ENCODE peak calls at places on chromosome 2, in ten cellular contexts. One of them, this sample, is unnamed.

GRCh38 chr2:221589696-221590095 is 17.6 kb upstream of the EPHA4 start:
- DNase-seq in cardiac muscle cell: no peak
- DNase-seq in fibroblast of the aortic adventitia: no peak
- DNase-seq in HCT116: no peak
- DNase-seq in foreskin fibroblast: no peak
- DNase-seq in AG10803: no peak
- DNase-seq in sigmoid colon: no peak
- DNase-seq in fibroblast of mammary gland: no peak
- DNase-seq in keratinocyte: no peak
- DNase-seq in mucosa of descending colon: no peak
- DNase-seq in this sample: no peak

GRCh38 chr2:239626971-239627598 is 226.3 kb upstream of the HDAC4 start:
- DNase-seq in cardiac muscle cell: no peak
- DNase-seq in fibroblast of the aortic adventitia: no peak
- DNase-seq in HCT116: no peak
- DNase-seq in foreskin fibroblast: no peak
- DNase-seq in AG10803: peak
- DNase-seq in sigmoid colon: no peak
- DNase-seq in fibroblast of mammary gland: no peak
- DNase-seq in keratinocyte: no peak
- DNase-seq in mucosa of descending colon: no peak
- DNase-seq in this sample: no peak

GRCh38 chr2:143125647-143126046 is 3.6 kb upstream of the ARHGAP15 start:
- DNase-seq in cardiac muscle cell: no peak
- DNase-seq in fibroblast of the aortic adventitia: no peak
- DNase-seq in HCT116: no peak
- DNase-seq in foreskin fibroblast: no peak
- DNase-seq in AG10803: no peak
- DNase-seq in sigmoid colon: no peak
- DNase-seq in fibroblast of mammary gland: peak
- DNase-seq in keratinocyte: no peak
- DNase-seq in mucosa of descending colon: no peak
- DNase-seq in this sample: no peak

GRCh38 chr2:216519154-216519762 is 20.6 kb downstream of the RPL37A start:
- DNase-seq in cardiac muscle cell: peak
- DNase-seq in fibroblast of the aortic adventitia: peak
- DNase-seq in HCT116: peak
- DNase-seq in foreskin fibroblast: peak
- DNase-seq in AG10803: peak
- DNase-seq in sigmoid colon: peak
- DNase-seq in fibroblast of mammary gland: peak
- DNase-seq in keratinocyte: no peak
- DNase-seq in mucosa of descending colon: no peak
- DNase-seq in this sample: peak

GRCh38 chr2:2846379-2847130 is 515.5 kb upstream of the MYT1L start:
- DNase-seq in cardiac muscle cell: no peak
- DNase-seq in fibroblast of the aortic adventitia: no peak
- DNase-seq in HCT116: peak
- DNase-seq in foreskin fibroblast: no peak
- DNase-seq in AG10803: no peak
- DNase-seq in sigmoid colon: peak
- DNase-seq in fibroblast of mammary gland: no peak
- DNase-seq in keratinocyte: no peak
- DNase-seq in mucosa of descending colon: no peak
- DNase-seq in this sample: no peak

GRCh38 chr2:180077295-180077906 is 70.3 kb upstream of the CWC22 start:
- DNase-seq in cardiac muscle cell: peak
- DNase-seq in fibroblast of the aortic adventitia: peak
- DNase-seq in HCT116: peak
- DNase-seq in foreskin fibroblast: peak
- DNase-seq in AG10803: peak
- DNase-seq in sigmoid colon: no peak
- DNase-seq in fibroblast of mammary gland: peak
- DNase-seq in keratinocyte: no peak
- DNase-seq in mucosa of descending colon: no peak
- DNase-seq in this sample: peak

GRCh38 chr2:130156624-130157004 is 11.7 kb upstream of the CCDC74B start:
- DNase-seq in cardiac muscle cell: no peak
- DNase-seq in fibroblast of the aortic adventitia: no peak
- DNase-seq in HCT116: no peak
- DNase-seq in foreskin fibroblast: no peak
- DNase-seq in AG10803: no peak
- DNase-seq in sigmoid colon: no peak
- DNase-seq in fibroblast of mammary gland: no peak
- DNase-seq in keratinocyte: no peak
- DNase-seq in mucosa of descending colon: no peak
- DNase-seq in this sample: no peak

GRCh38 chr2:159110784-159111183 is 142.3 kb downstream of the TANC1 start:
- DNase-seq in cardiac muscle cell: no peak
- DNase-seq in fibroblast of the aortic adventitia: no peak
- DNase-seq in HCT116: no peak
- DNase-seq in foreskin fibroblast: no peak
- DNase-seq in AG10803: no peak
- DNase-seq in sigmoid colon: no peak
- DNase-seq in fibroblast of mammary gland: peak
- DNase-seq in keratinocyte: no peak
- DNase-seq in mucosa of descending colon: no peak
- DNase-seq in this sample: no peak

GRCh38 chr2:69578201-69578555 is 65.4 kb downstream of the AAK1 start:
- DNase-seq in cardiac muscle cell: no peak
- DNase-seq in fibroblast of the aortic adventitia: no peak
- DNase-seq in HCT116: no peak
- DNase-seq in foreskin fibroblast: no peak
- DNase-seq in AG10803: no peak
- DNase-seq in sigmoid colon: no peak
- DNase-seq in fibroblast of mammary gland: no peak
- DNase-seq in keratinocyte: no peak
- DNase-seq in mucosa of descending colon: no peak
- DNase-seq in this sample: no peak

GRCh38 chr2:69577467-69578200 is 65.9 kb downstream of the AAK1 start:
- DNase-seq in cardiac muscle cell: peak
- DNase-seq in fibroblast of the aortic adventitia: no peak
- DNase-seq in HCT116: no peak
- DNase-seq in foreskin fibroblast: no peak
- DNase-seq in AG10803: peak
- DNase-seq in sigmoid colon: no peak
- DNase-seq in fibroblast of mammary gland: peak
- DNase-seq in keratinocyte: no peak
- DNase-seq in mucosa of descending colon: no peak
- DNase-seq in this sample: no peak

GRCh38 chr2:69581774-69582581 is 61.6 kb downstream of the AAK1 start:
- DNase-seq in cardiac muscle cell: peak
- DNase-seq in fibroblast of the aortic adventitia: peak
- DNase-seq in HCT116: no peak
- DNase-seq in foreskin fibroblast: no peak
- DNase-seq in AG10803: peak
- DNase-seq in sigmoid colon: no peak
- DNase-seq in fibroblast of mammary gland: peak
- DNase-seq in keratinocyte: no peak
- DNase-seq in mucosa of descending colon: no peak
- DNase-seq in this sample: no peak

GRCh38 chr2:69576895-69577294 is 66.6 kb downstream of the AAK1 start:
- DNase-seq in cardiac muscle cell: no peak
- DNase-seq in fibroblast of the aortic adventitia: no peak
- DNase-seq in HCT116: no peak
- DNase-seq in foreskin fibroblast: no peak
- DNase-seq in AG10803: peak
- DNase-seq in sigmoid colon: no peak
- DNase-seq in fibroblast of mammary gland: peak
- DNase-seq in keratinocyte: no peak
- DNase-seq in mucosa of descending colon: no peak
- DNase-seq in this sample: no peak

DNA sequence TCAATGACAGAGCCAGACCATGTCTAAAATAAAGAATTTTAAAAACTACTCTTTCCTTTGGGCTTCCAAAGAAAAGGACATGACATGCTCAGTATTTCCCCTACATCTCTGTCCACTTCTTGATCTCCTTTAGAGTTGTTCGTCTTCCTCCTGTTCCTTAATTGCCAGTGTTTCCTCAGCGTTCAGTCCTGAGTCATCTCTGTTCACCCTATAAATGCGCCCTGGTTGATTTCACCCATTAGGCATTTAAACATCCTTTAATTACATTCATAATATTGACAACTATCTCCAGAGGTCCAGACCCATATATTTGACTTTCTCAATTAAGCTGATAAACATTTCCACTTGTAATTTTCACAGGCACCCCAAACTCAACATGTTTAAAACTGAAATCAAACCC is 64.0 kb downstream of the AAK1 start:
- DNase-seq in cardiac muscle cell: no peak
- DNase-seq in fibroblast of the aortic adventitia: no peak
- DNase-seq in HCT116: no peak
- DNase-seq in foreskin fibroblast: no peak
- DNase-seq in AG10803: no peak
- DNase-seq in sigmoid colon: no peak
- DNase-seq in fibroblast of mammary gland: no peak
- DNase-seq in keratinocyte: no peak
- DNase-seq in mucosa of descending colon: no peak
- DNase-seq in this sample: no peak
- H3K4me3 ChIP-seq in cardiac muscle cell: no peak
- H3K4me3 ChIP-seq in fibroblast of the aortic adventitia: no peak
- H3K4me3 ChIP-seq in HCT116: no peak
- H3K4me3 ChIP-seq in foreskin fibroblast: no peak
- H3K4me3 ChIP-seq in AG10803: no peak
- H3K4me3 ChIP-seq in sigmoid colon: no peak
- H3K4me3 ChIP-seq in fibroblast of mammary gland: no peak
- H3K4me3 ChIP-seq in keratinocyte: no peak
- H3K4me3 ChIP-seq in mucosa of descending colon: no peak
- H3K4me3 ChIP-seq in this sample: no peak

DNA sequence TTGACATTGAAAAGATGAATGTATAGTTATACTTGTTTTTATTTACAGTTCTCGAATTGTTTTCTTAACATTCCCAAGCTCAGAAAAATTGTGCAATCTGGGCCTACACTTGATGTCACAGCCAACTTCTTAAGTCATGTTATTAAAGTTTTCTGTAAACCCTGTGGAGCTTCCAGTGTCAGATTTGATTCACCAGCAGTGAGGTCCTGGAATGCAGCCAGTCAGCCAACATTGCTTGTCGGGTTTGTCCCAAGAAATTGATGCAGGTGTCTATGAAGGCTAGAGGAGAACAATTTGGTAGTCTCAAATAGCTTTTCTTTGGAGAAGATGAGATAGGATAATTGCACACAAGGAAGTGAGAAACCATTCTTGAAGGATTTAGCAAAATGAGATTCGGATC is 732.2 kb downstream of the DPP10 start:
- DNase-seq in cardiac muscle cell: no peak
- DNase-seq in fibroblast of the aortic adventitia: no peak
- DNase-seq in HCT116: no peak
- DNase-seq in foreskin fibroblast: no peak
- DNase-seq in AG10803: no peak
- DNase-seq in sigmoid colon: no peak
- DNase-seq in fibroblast of mammary gland: no peak
- DNase-seq in keratinocyte: no peak
- DNase-seq in mucosa of descending colon: no peak
- DNase-seq in this sample: no peak
- TF ChIP-seq CTCF in cardiac muscle cell: no peak
- TF ChIP-seq CTCF in fibroblast of the aortic adventitia: no peak
- TF ChIP-seq CTCF in HCT116: no peak
- TF ChIP-seq CTCF in foreskin fibroblast: no peak
- TF ChIP-seq CTCF in AG10803: no peak
- TF ChIP-seq CTCF in sigmoid colon: no peak
- TF ChIP-seq CTCF in fibroblast of mammary gland: no peak
- TF ChIP-seq CTCF in keratinocyte: no peak
- TF ChIP-seq CTCF in mucosa of descending colon: no peak
- TF ChIP-seq CTCF in this sample: no peak

DNA sequence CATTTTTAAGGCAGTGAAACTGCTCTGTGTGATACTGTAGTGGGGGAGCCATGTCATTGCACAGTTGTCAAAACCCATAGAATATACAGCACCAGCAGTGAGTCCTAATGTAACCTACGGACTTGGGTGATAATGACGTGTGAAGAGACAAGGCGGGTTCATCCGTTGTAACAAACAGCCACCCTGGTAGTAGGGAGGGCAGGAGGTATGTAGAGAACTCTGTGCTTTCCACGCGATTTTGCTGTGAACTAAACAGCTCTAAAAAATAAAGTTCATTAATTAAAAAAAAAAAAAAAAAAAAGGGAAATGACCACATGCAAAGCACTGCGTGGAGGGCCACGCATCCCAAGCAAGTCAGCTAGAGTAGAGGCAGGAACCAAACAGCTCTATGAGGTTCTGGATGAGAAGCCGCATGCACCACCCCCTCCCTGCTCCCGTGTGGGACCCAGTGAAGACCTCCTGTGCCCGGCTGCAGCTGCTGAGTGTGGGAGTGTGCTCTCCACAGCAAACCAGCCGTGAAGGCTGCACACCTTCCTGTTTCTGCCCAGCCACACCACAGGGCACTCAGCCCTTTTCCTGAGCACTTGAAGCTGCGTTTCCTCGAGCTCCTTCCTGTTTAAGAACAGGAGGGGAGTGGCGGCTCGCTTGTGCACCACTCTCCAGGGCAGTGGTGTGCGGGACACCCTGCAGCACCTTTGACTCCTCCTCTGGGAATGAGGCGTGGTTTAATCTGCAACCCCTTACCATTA is 65.6 kb downstream of the ODC1 start:
- DNase-seq in cardiac muscle cell: no peak
- DNase-seq in fibroblast of the aortic adventitia: no peak
- DNase-seq in HCT116: no peak
- DNase-seq in foreskin fibroblast: no peak
- DNase-seq in AG10803: no peak
- DNase-seq in sigmoid colon: no peak
- DNase-seq in fibroblast of mammary gland: no peak
- DNase-seq in keratinocyte: no peak
- DNase-seq in mucosa of descending colon: peak
- DNase-seq in this sample: no peak
- H3K4me3 ChIP-seq in cardiac muscle cell: no peak
- H3K4me3 ChIP-seq in fibroblast of the aortic adventitia: no peak
- H3K4me3 ChIP-seq in HCT116: no peak
- H3K4me3 ChIP-seq in foreskin fibroblast: no peak
- H3K4me3 ChIP-seq in AG10803: no peak
- H3K4me3 ChIP-seq in sigmoid colon: no peak
- H3K4me3 ChIP-seq in fibroblast of mammary gland: no peak
- H3K4me3 ChIP-seq in keratinocyte: no peak
- H3K4me3 ChIP-seq in mucosa of descending colon: no peak
- H3K4me3 ChIP-seq in this sample: no peak

GRCh38 chr2:174338155-174338495 is 3.4 kb downstream of the SP9 start:
- DNase-seq in cardiac muscle cell: no peak
- DNase-seq in fibroblast of the aortic adventitia: no peak
- DNase-seq in HCT116: no peak
- DNase-seq in foreskin fibroblast: no peak
- DNase-seq in AG10803: no peak
- DNase-seq in sigmoid colon: no peak
- DNase-seq in fibroblast of mammary gland: no peak
- DNase-seq in keratinocyte: no peak
- DNase-seq in mucosa of descending colon: no peak
- DNase-seq in this sample: no peak

GRCh38 chr2:174334781-174335604 is at the start of gene SP9:
- DNase-seq in cardiac muscle cell: peak
- DNase-seq in fibroblast of the aortic adventitia: no peak
- DNase-seq in HCT116: no peak
- DNase-seq in foreskin fibroblast: peak
- DNase-seq in AG10803: peak
- DNase-seq in sigmoid colon: no peak
- DNase-seq in fibroblast of mammary gland: peak
- DNase-seq in keratinocyte: no peak
- DNase-seq in mucosa of descending colon: no peak
- DNase-seq in this sample: no peak

GRCh38 chr2:174337337-174338154 is 2.8 kb downstream of the SP9 start:
- DNase-seq in cardiac muscle cell: peak
- DNase-seq in fibroblast of the aortic adventitia: no peak
- DNase-seq in HCT116: no peak
- DNase-seq in foreskin fibroblast: no peak
- DNase-seq in AG10803: peak
- DNase-seq in sigmoid colon: no peak
- DNase-seq in fibroblast of mammary gland: no peak
- DNase-seq in keratinocyte: no peak
- DNase-seq in mucosa of descending colon: no peak
- DNase-seq in this sample: no peak

GRCh38 chr2:174335605-174336402 is 1.1 kb downstream of the SP9 start:
- DNase-seq in cardiac muscle cell: no peak
- DNase-seq in fibroblast of the aortic adventitia: no peak
- DNase-seq in HCT116: no peak
- DNase-seq in foreskin fibroblast: no peak
- DNase-seq in AG10803: peak
- DNase-seq in sigmoid colon: peak
- DNase-seq in fibroblast of mammary gland: no peak
- DNase-seq in keratinocyte: no peak
- DNase-seq in mucosa of descending colon: peak
- DNase-seq in this sample: no peak

GRCh38 chr2:174336403-174337336 is 1.9 kb downstream of the SP9 start:
- DNase-seq in cardiac muscle cell: no peak
- DNase-seq in fibroblast of the aortic adventitia: no peak
- DNase-seq in HCT116: peak
- DNase-seq in foreskin fibroblast: no peak
- DNase-seq in AG10803: no peak
- DNase-seq in sigmoid colon: no peak
- DNase-seq in fibroblast of mammary gland: no peak
- DNase-seq in keratinocyte: no peak
- DNase-seq in mucosa of descending colon: peak
- DNase-seq in this sample: no peak
- TF ChIP-seq CTCF in cardiac muscle cell: peak
- TF ChIP-seq CTCF in fibroblast of the aortic adventitia: no peak
- TF ChIP-seq CTCF in HCT116: peak
- TF ChIP-seq CTCF in foreskin fibroblast: no peak
- TF ChIP-seq CTCF in AG10803: no peak
- TF ChIP-seq CTCF in sigmoid colon: no peak
- TF ChIP-seq CTCF in fibroblast of mammary gland: no peak
- TF ChIP-seq CTCF in keratinocyte: no peak
- TF ChIP-seq CTCF in mucosa of descending colon: peak
- TF ChIP-seq CTCF in this sample: no peak